ENCODE peak calls at places on chromosomes 6 and 20, in seven cellular contexts. C is NCI-H1930, P is EH, G is hippocampal formation, M is HS-27A, O is bronchial epithelial cell, H is cardiac fibroblast. J is an unnamed sample.

GRCh38 chr6:144417686-144418085 is 132.6 kb downstream of the UTRN start:
- DNase-seq in G (no peak), P (peak), M (no peak), O (peak), C (no peak), H (peak), J (no peak)

GRCh38 chr6:110886555-110887167 is 12.1 kb downstream of the AMD1 start:
- DNase-seq in P (no peak), H (no peak), C (no peak), M (no peak), G (no peak), O (no peak), J (no peak)

GRCh38 chr20:24908642-24909041 is 40.4 kb upstream of the CST7 start:
- DNase-seq in C (no peak), H (no peak), G (no peak), M (no peak), O (no peak), P (no peak), J (no peak)

GRCh38 chr20:63333241-63333836 is 27.8 kb downstream of the CHRNA4 start:
- DNase-seq in G (no peak), C (no peak), M (no peak), P (no peak), H (no peak), O (peak), J (no peak)

GRCh38 chr6:34900321-34901031 is 11.4 kb downstream of the ANKS1A start:
- DNase-seq in C (no peak), O (no peak), P (no peak), H (no peak), M (no peak), G (no peak), J (no peak)

GRCh38 chr6:31575335-31575901 is at the start of gene TNF:
- DNase-seq in P (no peak), O (peak), H (peak), C (no peak), M (no peak), G (no peak), J (peak)

GRCh38 chr6:125550892-125551291 is 198.5 kb upstream of the HEY2 start:
- DNase-seq in O (no peak), P (no peak), H (peak), G (no peak), M (no peak), C (no peak), J (no peak)

GRCh38 chr20:38001981-38002380 is 31.3 kb downstream of the TTI1 start:
- DNase-seq in M (no peak), O (no peak), H (no peak), C (no peak), G (no peak), P (peak), J (no peak)

GRCh38 chr20:36493801-36494114 is 47.6 kb upstream of the MYL9 start:
- DNase-seq in G (no peak), C (no peak), P (peak), O (no peak), H (peak), M (no peak), J (no peak)

GRCh38 chr6:157152544-157152943 is 170.8 kb downstream of the TMEM242 start:
- DNase-seq in O (no peak), P (no peak), G (no peak), H (no peak), M (no peak), C (no peak), J (no peak)

GRCh38 chr20:50848846-50849673 is 54.2 kb downstream of the BCAS4 start:
- DNase-seq in H (no peak), O (no peak), G (no peak), P (no peak), M (no peak), C (no peak), J (peak)

GRCh38 chr6:166955121-166955864 is 1.1 kb downstream of the RNASET2 start:
- DNase-seq in C (no peak), H (no peak), P (no peak), M (no peak), O (no peak), G (no peak), J (peak)

GRCh38 chr6:91476000-91476399 is 889.1 kb upstream of the MAP3K7 start:
- DNase-seq in C (no peak), P (no peak), M (no peak), G (no peak), O (peak), H (no peak), J (peak)

GRCh38 chr6:135851442-135852271 is at the start of gene PDE7B:
- DNase-seq in M (peak), G (peak), H (peak), O (peak), P (peak), C (no peak), J (peak)

GRCh38 chr6:80158478-80158989 is 52.1 kb downstream of the BCKDHB start:
- DNase-seq in C (no peak), O (no peak), G (no peak), H (no peak), P (no peak), M (no peak), J (no peak)

GRCh38 chr6:141421378-141421777 is 711.3 kb upstream of the GJE1 start:
- DNase-seq in H (peak), O (peak), M (peak), G (no peak), P (peak), C (no peak), J (no peak)

GRCh38 chr6:72411872-72412708 is 209.8 kb upstream of the KCNQ5 start:
- DNase-seq in P (peak), H (peak), G (peak), O (peak), C (peak), M (peak), J (peak)

GRCh38 chr6:165854061-165854862 is 191.2 kb upstream of the PDE10A start:
- DNase-seq in M (no peak), P (no peak), C (no peak), H (no peak), O (no peak), G (no peak), J (no peak)

GRCh38 chr6:167567142-167568033 is 242.5 kb downstream of the TTLL2 start:
- DNase-seq in G (no peak), C (no peak), P (no peak), H (no peak), M (no peak), O (no peak), J (no peak)

J was measured in GM12865.